ENCODE peak calls at places on chromosomes 7 and 10, in six cellular contexts. A, P, K, O, E and Y are unnamed samples.

GRCh38 chr7:101537205-101537604 is 91.9 kb downstream of the MYL10 start:
- DNase-seq in A (peak; percentile 10), P (no peak), K (no peak), O (no peak), E (no peak), Y (no peak)

GRCh38 chr10:78757542-78757941 is 311.2 kb upstream of the ZMIZ1 start:
- DNase-seq in A (peak; percentile 95), P (no peak), K (peak; percentile 65), O (no peak), E (no peak), Y (no peak)

GRCh38 chr7:120741371-120742042 is 116.4 kb downstream of the TSPAN12 start:
- DNase-seq in A (no peak), P (no peak), K (no peak), O (no peak), E (no peak), Y (no peak)

GRCh38 chr7:29639887-29640600 is 76.4 kb downstream of the PRR15 start:
- DNase-seq in A (no peak), P (no peak), K (no peak), O (no peak), E (peak; percentile 83), Y (no peak)

GRCh38 chr10:72747521-72747920 is 55.6 kb downstream of the MCU start:
- DNase-seq in A (no peak), P (no peak), K (no peak), O (no peak), E (no peak), Y (no peak)

GRCh38 chr7:36291387-36292316 is 98.0 kb upstream of the ANLN start:
- DNase-seq in A (peak; percentile 72), P (peak; percentile 65), K (peak; percentile 95), O (peak; percentile 78), E (peak; percentile 63), Y (no peak)

GRCh38 chr7:148815612-148816011 is 68.5 kb downstream of the EZH2 start:
- DNase-seq in A (no peak), P (no peak), K (no peak), O (no peak), E (no peak), Y (no peak)

GRCh38 chr7:94432799-94433198 is 38.1 kb downstream of the COL1A2 start:
- DNase-seq in A (peak; percentile 67), P (no peak), K (no peak), O (no peak), E (no peak), Y (no peak)

GRCh38 chr10:60192986-60193385 is 196.7 kb downstream of the ANK3 start:
- DNase-seq in A (no peak), P (no peak), K (no peak), O (no peak), E (no peak), Y (no peak)

GRCh38 chr10:105843786-105844560 is 1202.9 kb downstream of the SORCS3 start:
- DNase-seq in A (no peak), P (no peak), K (no peak), O (no peak), E (no peak), Y (no peak)

GRCh38 chr10:89206402-89207180 is 526 bp downstream of the CH25H start:
- DNase-seq in A (peak; percentile 39), P (peak; percentile 60), K (no peak), O (peak; percentile 51), E (no peak), Y (no peak)

GRCh38 chr7:159042639-159043101 is 102.0 kb downstream of the VIPR2 start:
- DNase-seq in A (no peak), P (no peak), K (no peak), O (no peak), E (no peak), Y (no peak)

GRCh38 chr10:7577206-7577978 is 89.4 kb downstream of the ITIH5 start:
- DNase-seq in A (no peak), P (no peak), K (no peak), O (no peak), E (no peak), Y (no peak)

GRCh38 chr7:128827248-128827958 is 2.8 kb upstream of the FLNC start:
- DNase-seq in A (peak; percentile 83), P (no peak), K (peak; percentile 74), O (no peak), E (no peak), Y (no peak)

GRCh38 chr10:25047088-25047487 is 30.7 kb downstream of the THNSL1 start:
- DNase-seq in A (peak; percentile 25), P (no peak), K (no peak), O (no peak), E (no peak), Y (no peak)

GRCh38 chr10:98272245-98272644 is 4.3 kb upstream of the LOXL4 start:
- DNase-seq in A (no peak), P (no peak), K (no peak), O (no peak), E (no peak), Y (peak; percentile 37)

GRCh38 chr10:103616705-103617361 is 123.3 kb downstream of the NEURL1 start:
- DNase-seq in A (peak; percentile 36), P (no peak), K (peak; percentile 57), O (no peak), E (no peak), Y (no peak)

GRCh38 chr10:49037187-49037586 is 78.1 kb downstream of the VSTM4 start:
- DNase-seq in A (peak; percentile 93), P (no peak), K (no peak), O (no peak), E (no peak), Y (no peak)

DNA sequence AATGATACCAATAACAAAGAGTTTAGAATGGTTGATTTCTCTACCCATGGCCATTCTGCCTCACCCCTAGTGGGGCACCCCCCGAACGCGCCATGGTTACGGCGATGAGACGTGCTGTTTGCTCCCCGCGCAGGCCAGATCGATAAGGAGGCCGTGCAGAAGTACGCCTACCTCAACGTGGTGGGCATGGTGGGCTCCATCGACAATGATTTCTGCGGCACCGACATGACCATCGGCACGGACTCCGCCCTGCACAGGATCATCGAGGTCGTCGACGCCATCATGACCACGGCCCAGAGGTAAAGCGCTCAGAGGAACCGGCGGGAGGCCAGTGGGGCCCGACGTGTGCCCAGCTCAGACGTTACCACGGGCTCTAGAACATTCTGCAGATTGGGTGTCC is 36.3 kb downstream of the PFKP start:
- DNase-seq in A (no peak), P (no peak), K (no peak), O (no peak), E (no peak), Y (no peak)
- H3K27ac ChIP-seq in A (no peak overlapping the region), P (no peak overlapping the region), K (no peak overlapping the region), O (peak overlapping the region; percentile 86), E (no peak overlapping the region), Y (peak overlapping the region; percentile 43)

DNA sequence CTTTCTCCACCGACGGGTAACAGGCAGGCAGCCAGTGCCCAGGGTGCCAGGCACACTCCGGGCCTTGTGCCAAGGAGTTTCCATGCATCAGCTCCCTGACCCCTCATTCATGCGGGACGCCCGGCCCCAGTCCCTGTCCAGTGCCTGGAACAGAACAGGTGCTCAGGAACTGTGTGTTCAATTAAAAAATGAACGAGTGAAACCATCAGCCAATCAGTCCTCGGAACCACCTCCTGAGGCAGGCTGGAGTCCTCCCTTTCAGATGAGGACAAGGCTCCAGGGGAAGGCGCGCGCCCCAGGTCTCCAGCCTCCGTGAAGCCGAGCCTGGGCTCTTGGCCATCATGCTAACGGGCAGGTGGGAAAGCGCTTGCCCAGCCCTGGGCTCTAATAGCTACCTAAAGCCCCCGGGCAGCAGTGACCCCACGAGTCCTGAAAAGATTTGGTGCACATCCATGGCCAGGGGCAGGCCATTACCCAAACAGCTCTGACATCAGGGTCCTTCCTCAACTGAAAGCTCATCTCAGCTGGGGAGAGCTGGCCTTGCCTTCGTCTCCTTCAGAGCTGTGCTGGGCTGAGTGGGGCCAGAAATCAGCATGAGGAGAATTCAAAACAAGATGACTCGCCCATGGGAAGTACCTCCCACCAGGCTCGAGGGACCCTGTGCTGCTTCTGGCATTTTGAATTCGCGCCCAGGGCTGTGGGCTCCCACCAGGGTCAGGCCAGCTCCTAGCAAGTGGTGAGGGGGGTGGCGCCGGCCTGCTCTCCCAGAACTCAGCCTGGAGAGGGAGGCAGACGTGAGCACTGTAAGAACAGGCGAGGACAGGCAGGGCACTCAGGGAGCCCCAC is 200.5 kb downstream of the MAD1L1 start:
- DNase-seq in A (peak; percentile 46), P (no peak), K (no peak), O (no peak), E (no peak), Y (peak; percentile 52)
- H3K4me1 ChIP-seq in A (no peaks in the 10 kb centered on the region), P (peaks cover 20% of the 10 kb centered on the region), K (peaks cover 4% of the 10 kb centered on the region), O (no peaks in the 10 kb centered on the region), E (no peaks in the 10 kb centered on the region), Y (no peaks in the 10 kb centered on the region)

GRCh38 chr7:157011333-157012112 is 1.1 kb upstream of the MNX1 start:
- DNase-seq in A (no peak), P (no peak), K (no peak), O (no peak), E (peak; percentile 45), Y (no peak)
- H3K27ac ChIP-seq in A (no peak overlapping the region), P (no peak overlapping the region), K (no peak overlapping the region), O (no peak overlapping the region), E (peak overlapping the region; percentile 24), Y (no peak overlapping the region)

GRCh38 chr10:482036-482435 is 207.4 kb downstream of the DIP2C start:
- DNase-seq in A (no peak), P (no peak), K (no peak), O (no peak), E (no peak), Y (no peak)
- H3K4me1 ChIP-seq in A (no peaks in the 10 kb centered on the region), P (peaks cover 9% of the 10 kb centered on the region), K (no peaks in the 10 kb centered on the region), O (no peaks in the 10 kb centered on the region), E (peaks cover 8% of the 10 kb centered on the region), Y (peaks cover 9% of the 10 kb centered on the region)

GRCh38 chr10:5478694-5479305 is 20.6 kb downstream of the CALML5 start:
- DNase-seq in A (no peak), P (no peak), K (no peak), O (no peak), E (no peak), Y (no peak)

GRCh38 chr10:5476918-5477525 is 22.3 kb downstream of the CALML5 start:
- DNase-seq in A (no peak), P (no peak), K (peak; percentile 56), O (no peak), E (no peak), Y (no peak)

GRCh38 chr10:5479481-5480161 is 19.7 kb downstream of the CALML5 start:
- DNase-seq in A (no peak), P (no peak), K (no peak), O (no peak), E (no peak), Y (no peak)

GRCh38 chr10:5480162-5480931 is 19.0 kb downstream of the CALML5 start:
- DNase-seq in A (no peak), P (no peak), K (no peak), O (no peak), E (no peak), Y (no peak)

GRCh38 chr10:5477948-5478693 is 21.2 kb downstream of the CALML5 start:
- DNase-seq in A (no peak), P (no peak), K (no peak), O (no peak), E (no peak), Y (no peak)
- H3K27ac ChIP-seq in A (no peak overlapping the region), P (peak overlapping the region; percentile 91), K (peak overlapping the region; percentile 69), O (no peak overlapping the region), E (no peak overlapping the region), Y (no peak overlapping the region)